ENCODE peak calls at places on chromosomes 7 and 10, in nine cellular contexts. One of them, this sample, is unnamed.

GRCh38 chr10:131574363-131574706 is 262.8 kb upstream of the TCERG1L start:
- DNase-seq in RWPE1: no peak
- DNase-seq in foreskin fibroblast: no peak
- DNase-seq in tibial nerve: no peak
- DNase-seq in GM12865: no peak
- DNase-seq in stomach: peak; percentile 14
- DNase-seq in cardiac muscle cell: no peak
- DNase-seq in WERI-Rb-1: no peak
- DNase-seq in ascending aorta: no peak
- DNase-seq in this sample: no peak

GRCh38 chr7:32161708-32162107 is 91.5 kb upstream of the PDE1C start:
- DNase-seq in RWPE1: no peak
- DNase-seq in ascending aorta: no peak
- DNase-seq in cardiac muscle cell: no peak
- DNase-seq in tibial nerve: no peak
- DNase-seq in WERI-Rb-1: no peak
- DNase-seq in GM12865: no peak
- DNase-seq in foreskin fibroblast: peak; percentile 72
- DNase-seq in stomach: no peak
- DNase-seq in this sample: no peak

GRCh38 chr7:20697351-20697750 is 81.9 kb downstream of the ABCB5 start:
- DNase-seq in RWPE1: no peak
- DNase-seq in ascending aorta: no peak
- DNase-seq in WERI-Rb-1: no peak
- DNase-seq in GM12865: no peak
- DNase-seq in foreskin fibroblast: no peak
- DNase-seq in stomach: no peak
- DNase-seq in tibial nerve: no peak
- DNase-seq in cardiac muscle cell: no peak
- DNase-seq in this sample: no peak

GRCh38 chr7:2477447-2478386 is 1.5 kb upstream of the GRIFIN start:
- DNase-seq in WERI-Rb-1: peak; percentile 79
- DNase-seq in foreskin fibroblast: peak; percentile 88
- DNase-seq in stomach: peak; percentile 77
- DNase-seq in RWPE1: no peak
- DNase-seq in ascending aorta: no peak
- DNase-seq in GM12865: peak; percentile 56
- DNase-seq in tibial nerve: no peak
- DNase-seq in cardiac muscle cell: peak; percentile 71
- DNase-seq in this sample: peak; percentile 77

GRCh38 chr10:3412646-3413045 is 240.1 kb upstream of the PITRM1 start:
- DNase-seq in foreskin fibroblast: no peak
- DNase-seq in tibial nerve: no peak
- DNase-seq in WERI-Rb-1: no peak
- DNase-seq in stomach: no peak
- DNase-seq in cardiac muscle cell: no peak
- DNase-seq in RWPE1: no peak
- DNase-seq in GM12865: no peak
- DNase-seq in ascending aorta: no peak
- DNase-seq in this sample: no peak

GRCh38 chr10:103835121-103836045 is 20.0 kb downstream of the SH3PXD2A start:
- DNase-seq in GM12865: no peak
- DNase-seq in ascending aorta: no peak
- DNase-seq in stomach: no peak
- DNase-seq in RWPE1: no peak
- DNase-seq in tibial nerve: peak; percentile 52
- DNase-seq in cardiac muscle cell: no peak
- DNase-seq in WERI-Rb-1: no peak
- DNase-seq in foreskin fibroblast: peak; percentile 90
- DNase-seq in this sample: peak; percentile 87

GRCh38 chr10:71868192-71868697 is 17.2 kb upstream of the PSAP start:
- DNase-seq in foreskin fibroblast: peak; percentile 92
- DNase-seq in ascending aorta: peak; percentile 44
- DNase-seq in cardiac muscle cell: no peak
- DNase-seq in tibial nerve: peak; percentile 38
- DNase-seq in stomach: no peak
- DNase-seq in RWPE1: peak; percentile 73
- DNase-seq in GM12865: peak; percentile 48
- DNase-seq in WERI-Rb-1: peak; percentile 43
- DNase-seq in this sample: peak; percentile 44

GRCh38 chr7:141128506-141128905 is 54.6 kb downstream of the TMEM178B start:
- DNase-seq in foreskin fibroblast: no peak
- DNase-seq in WERI-Rb-1: no peak
- DNase-seq in stomach: no peak
- DNase-seq in tibial nerve: no peak
- DNase-seq in GM12865: no peak
- DNase-seq in ascending aorta: no peak
- DNase-seq in cardiac muscle cell: no peak
- DNase-seq in RWPE1: no peak
- DNase-seq in this sample: no peak

GRCh38 chr7:84176716-84177115 is 17.9 kb downstream of the SEMA3A start:
- DNase-seq in cardiac muscle cell: no peak
- DNase-seq in WERI-Rb-1: no peak
- DNase-seq in tibial nerve: no peak
- DNase-seq in ascending aorta: no peak
- DNase-seq in stomach: no peak
- DNase-seq in RWPE1: peak; percentile 14
- DNase-seq in foreskin fibroblast: no peak
- DNase-seq in GM12865: no peak
- DNase-seq in this sample: no peak

GRCh38 chr10:50882540-50882983 is 2.9 kb downstream of the A1CF start:
- DNase-seq in foreskin fibroblast: peak; percentile 2
- DNase-seq in GM12865: no peak
- DNase-seq in WERI-Rb-1: no peak
- DNase-seq in tibial nerve: no peak
- DNase-seq in stomach: no peak
- DNase-seq in RWPE1: no peak
- DNase-seq in cardiac muscle cell: no peak
- DNase-seq in ascending aorta: no peak
- DNase-seq in this sample: no peak

GRCh38 chr10:3668276-3668960 is 116.6 kb downstream of the KLF6 start:
- DNase-seq in tibial nerve: no peak
- DNase-seq in RWPE1: peak; percentile 69
- DNase-seq in cardiac muscle cell: peak; percentile 32
- DNase-seq in WERI-Rb-1: no peak
- DNase-seq in ascending aorta: no peak
- DNase-seq in GM12865: no peak
- DNase-seq in foreskin fibroblast: peak; percentile 9
- DNase-seq in stomach: peak; percentile 74
- DNase-seq in this sample: no peak

GRCh38 chr10:77553966-77554365 is 83.6 kb downstream of the KCNMA1 start:
- DNase-seq in stomach: no peak
- DNase-seq in tibial nerve: no peak
- DNase-seq in RWPE1: no peak
- DNase-seq in GM12865: no peak
- DNase-seq in foreskin fibroblast: no peak
- DNase-seq in ascending aorta: no peak
- DNase-seq in cardiac muscle cell: no peak
- DNase-seq in WERI-Rb-1: no peak
- DNase-seq in this sample: no peak

DNA sequence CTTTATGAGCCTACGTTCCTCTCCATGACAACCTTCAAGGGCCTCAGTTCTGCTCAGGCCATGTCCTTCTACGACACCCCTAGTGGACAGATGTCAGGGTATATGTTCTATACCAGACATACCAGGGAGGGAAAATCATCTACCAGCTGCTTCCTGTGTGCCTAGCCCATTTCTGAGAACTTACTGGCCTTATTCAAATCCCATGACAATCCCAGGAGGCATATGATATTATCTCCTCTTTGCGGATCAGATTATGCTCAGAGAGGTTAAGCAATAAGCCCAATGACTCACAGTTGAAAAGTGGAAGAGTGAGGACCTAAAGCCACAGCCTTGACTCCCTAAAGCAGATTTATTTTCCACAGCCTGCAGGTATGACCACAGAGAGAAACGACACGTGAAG is 139.3 kb downstream of the GLI3 start:
- DNase-seq in RWPE1: peak; percentile 71
- DNase-seq in ascending aorta: no peak
- DNase-seq in tibial nerve: no peak
- DNase-seq in cardiac muscle cell: no peak
- DNase-seq in stomach: no peak
- DNase-seq in foreskin fibroblast: peak; percentile 76
- DNase-seq in GM12865: no peak
- DNase-seq in WERI-Rb-1: peak; percentile 48
- DNase-seq in this sample: no peak
- TF ChIP-seq CTCF in RWPE1: no peak
- TF ChIP-seq CTCF in ascending aorta: no peak
- TF ChIP-seq CTCF in tibial nerve: no peak
- TF ChIP-seq CTCF in cardiac muscle cell: peak; percentile 31
- TF ChIP-seq CTCF in stomach: no peak
- TF ChIP-seq CTCF in foreskin fibroblast: peak; percentile 6
- TF ChIP-seq CTCF in GM12865: no peak
- TF ChIP-seq CTCF in WERI-Rb-1: peak; percentile 33
- TF ChIP-seq CTCF in this sample: no peak

DNA sequence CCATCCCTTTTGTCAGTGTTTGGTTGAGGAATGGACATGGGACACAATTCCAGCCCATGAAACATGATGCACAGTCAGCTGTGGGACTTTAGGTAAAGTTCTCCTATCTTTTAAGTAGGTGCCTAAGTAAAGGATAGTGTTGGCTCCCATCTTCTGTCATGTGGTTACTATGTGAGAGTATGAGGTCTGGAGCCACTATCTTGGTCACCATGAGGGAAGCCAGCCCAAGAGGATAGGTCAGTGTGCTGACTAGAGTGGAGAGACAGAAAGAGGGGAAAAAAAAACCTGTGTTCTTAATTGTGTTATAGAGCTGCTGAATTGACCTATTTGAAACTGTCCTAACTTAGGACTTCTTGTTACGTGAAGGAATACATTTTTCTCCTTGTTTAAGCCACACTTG is 89.7 kb upstream of the NAMPT start:
- DNase-seq in foreskin fibroblast: no peak
- DNase-seq in stomach: no peak
- DNase-seq in GM12865: no peak
- DNase-seq in RWPE1: no peak
- DNase-seq in ascending aorta: no peak
- DNase-seq in tibial nerve: no peak
- DNase-seq in cardiac muscle cell: no peak
- DNase-seq in WERI-Rb-1: no peak
- DNase-seq in this sample: no peak
- TF ChIP-seq CTCF in foreskin fibroblast: no peak
- TF ChIP-seq CTCF in stomach: no peak
- TF ChIP-seq CTCF in GM12865: no peak
- TF ChIP-seq CTCF in RWPE1: no peak
- TF ChIP-seq CTCF in ascending aorta: no peak
- TF ChIP-seq CTCF in tibial nerve: no peak
- TF ChIP-seq CTCF in cardiac muscle cell: no peak
- TF ChIP-seq CTCF in WERI-Rb-1: no peak
- TF ChIP-seq CTCF in this sample: no peak

GRCh38 chr7:129825005-129825553 is 127.7 kb downstream of the UBE2H start:
- DNase-seq in tibial nerve: no peak
- DNase-seq in WERI-Rb-1: peak; percentile 95
- DNase-seq in cardiac muscle cell: peak; percentile 59
- DNase-seq in GM12865: peak; percentile 76
- DNase-seq in foreskin fibroblast: peak; percentile 75
- DNase-seq in RWPE1: peak; percentile 61
- DNase-seq in ascending aorta: no peak
- DNase-seq in stomach: no peak
- DNase-seq in this sample: peak; percentile 60

GRCh38 chr7:129827467-129827990 is 125.2 kb downstream of the UBE2H start:
- DNase-seq in ascending aorta: no peak
- DNase-seq in WERI-Rb-1: no peak
- DNase-seq in stomach: no peak
- DNase-seq in GM12865: no peak
- DNase-seq in cardiac muscle cell: no peak
- DNase-seq in foreskin fibroblast: no peak
- DNase-seq in tibial nerve: no peak
- DNase-seq in RWPE1: no peak
- DNase-seq in this sample: no peak

GRCh38 chr7:129825554-129826267 is 127.0 kb downstream of the UBE2H start:
- DNase-seq in foreskin fibroblast: peak; percentile 90
- DNase-seq in tibial nerve: peak; percentile 72
- DNase-seq in WERI-Rb-1: peak; percentile 91
- DNase-seq in cardiac muscle cell: peak; percentile 87
- DNase-seq in RWPE1: peak; percentile 72
- DNase-seq in stomach: peak; percentile 91
- DNase-seq in GM12865: peak; percentile 82
- DNase-seq in ascending aorta: no peak
- DNase-seq in this sample: peak; percentile 92

GRCh38 chr7:129821476-129821875 is 131.3 kb downstream of the UBE2H start:
- DNase-seq in ascending aorta: no peak
- DNase-seq in RWPE1: no peak
- DNase-seq in foreskin fibroblast: no peak
- DNase-seq in GM12865: no peak
- DNase-seq in tibial nerve: no peak
- DNase-seq in cardiac muscle cell: peak; percentile 56
- DNase-seq in stomach: no peak
- DNase-seq in WERI-Rb-1: no peak
- DNase-seq in this sample: no peak

DNA sequence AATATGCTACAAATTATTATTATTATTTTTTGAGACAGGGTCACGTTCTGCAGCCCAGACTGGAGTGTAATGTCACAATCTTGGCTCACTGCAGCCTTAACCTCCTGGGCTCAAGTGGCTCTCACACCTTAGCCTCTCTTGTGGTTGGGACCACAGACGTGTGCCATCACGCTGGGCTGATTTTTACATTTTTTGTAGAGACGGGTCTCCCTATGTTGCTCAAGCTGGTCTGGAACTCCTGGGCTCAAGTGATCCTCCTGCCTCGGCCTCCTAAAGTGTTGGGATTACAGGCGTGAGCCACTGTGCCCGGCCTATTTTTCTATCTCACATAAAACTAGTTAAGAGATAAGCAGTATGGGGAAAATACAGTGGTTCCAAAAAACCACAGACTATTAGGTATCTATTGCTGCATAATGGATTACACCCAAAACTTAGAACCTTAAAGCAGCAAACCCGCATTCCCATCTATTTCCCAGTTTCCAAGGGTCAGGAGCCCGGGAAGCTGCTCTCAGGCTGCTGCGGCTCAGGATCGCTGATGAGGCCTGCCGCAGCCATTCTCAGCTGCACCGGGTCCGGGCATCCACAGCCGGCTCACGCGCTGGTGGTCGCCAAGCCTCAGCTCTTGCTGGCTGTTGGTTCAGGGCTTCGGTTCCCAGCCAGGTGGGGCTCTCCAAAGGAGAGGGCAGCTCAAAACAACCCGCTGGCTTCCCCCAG is 128.3 kb downstream of the UBE2H start:
- DNase-seq in GM12865: no peak
- DNase-seq in foreskin fibroblast: no peak
- DNase-seq in cardiac muscle cell: no peak
- DNase-seq in RWPE1: no peak
- DNase-seq in stomach: no peak
- DNase-seq in tibial nerve: no peak
- DNase-seq in ascending aorta: no peak
- DNase-seq in WERI-Rb-1: no peak
- DNase-seq in this sample: no peak
- TF ChIP-seq CTCF in GM12865: no peak
- TF ChIP-seq CTCF in foreskin fibroblast: no peak
- TF ChIP-seq CTCF in cardiac muscle cell: no peak
- TF ChIP-seq CTCF in RWPE1: peak; percentile 38
- TF ChIP-seq CTCF in stomach: peak; percentile 12
- TF ChIP-seq CTCF in tibial nerve: no peak
- TF ChIP-seq CTCF in ascending aorta: no peak
- TF ChIP-seq CTCF in WERI-Rb-1: no peak
- TF ChIP-seq CTCF in this sample: no peak

DNA sequence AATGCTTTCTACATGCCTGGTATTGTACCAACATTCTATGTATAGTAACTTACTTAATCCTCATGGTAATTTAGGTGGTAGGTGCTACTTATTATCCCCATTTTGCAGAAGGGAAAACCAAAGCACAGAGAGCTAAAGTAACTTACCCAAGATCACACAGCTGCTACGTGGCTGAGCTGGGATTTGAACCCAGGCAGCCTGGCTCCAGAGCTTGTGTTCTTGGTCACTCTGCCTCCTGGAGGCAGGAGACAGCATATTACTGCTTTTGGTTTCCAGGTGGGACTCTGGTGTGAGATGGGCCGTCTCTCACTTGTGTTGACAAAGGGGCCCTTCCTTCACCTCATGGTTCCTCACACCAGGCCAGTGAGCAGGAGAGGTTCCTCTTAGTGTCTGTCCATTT is 79.8 kb upstream of the PPIF start:
- DNase-seq in stomach: no peak
- DNase-seq in foreskin fibroblast: no peak
- DNase-seq in GM12865: peak; percentile 69
- DNase-seq in WERI-Rb-1: no peak
- DNase-seq in RWPE1: no peak
- DNase-seq in tibial nerve: no peak
- DNase-seq in ascending aorta: no peak
- DNase-seq in cardiac muscle cell: no peak
- DNase-seq in this sample: no peak
- TF ChIP-seq CTCF in stomach: no peak
- TF ChIP-seq CTCF in foreskin fibroblast: peak; percentile 14
- TF ChIP-seq CTCF in GM12865: peak; percentile 40
- TF ChIP-seq CTCF in WERI-Rb-1: peak; percentile 26
- TF ChIP-seq CTCF in RWPE1: no peak
- TF ChIP-seq CTCF in tibial nerve: no peak
- TF ChIP-seq CTCF in ascending aorta: no peak
- TF ChIP-seq CTCF in cardiac muscle cell: no peak
- TF ChIP-seq CTCF in this sample: no peak

This sample was measured in heart right ventricle.